ENCODE peak calls at places on chromosomes 11 and 22, in four cellular contexts. D, L, X and V are unnamed samples.

GRCh38 chr11:65279713-65280459 is 18.1 kb downstream of the POLA2 start:
- DNase-seq in D (peak; percentile 81), X (peak; percentile 24), L (no peak), V (no peak)

GRCh38 chr22:42847110-42847509 is 10.0 kb downstream of the ARFGAP3 start:
- DNase-seq in L (no peak), X (no peak), D (no peak), V (no peak)

GRCh38 chr11:28559497-28559896 is 451.3 kb downstream of the METTL15 start:
- DNase-seq in L (no peak), X (no peak), D (no peak), V (no peak)

GRCh38 chr11:123451183-123451907 is 21.3 kb downstream of the GRAMD1B start:
- DNase-seq in D (no peak), L (no peak), X (no peak), V (no peak)

GRCh38 chr22:36486619-36487384 is 5.4 kb upstream of the TXN2 start:
- DNase-seq in X (peak; percentile 53), D (no peak), L (peak; percentile 22), V (peak; percentile 85)

GRCh38 chr11:122036022-122036421 is 80.0 kb downstream of the BLID start:
- DNase-seq in D (no peak), L (no peak), X (no peak), V (no peak)

GRCh38 chr11:70584786-70585545 is 186.6 kb downstream of the CTTN start:
- DNase-seq in L (no peak), D (no peak), X (no peak), V (no peak)

GRCh38 chr11:100746448-100746847 is 59.4 kb downstream of the ARHGAP42 start:
- DNase-seq in L (no peak), D (no peak), X (no peak), V (no peak)

GRCh38 chr22:25161017-25161915 is 38.4 kb upstream of the CRYBB3 start:
- DNase-seq in L (no peak), X (no peak), D (no peak), V (no peak)

GRCh38 chr11:80163011-80163410 is 722.2 kb upstream of the TENM4 start:
- DNase-seq in L (no peak), D (no peak), X (no peak), V (no peak)

GRCh38 chr11:118629761-118630661 is 22.6 kb downstream of the PHLDB1 start:
- DNase-seq in D (no peak), X (no peak), L (no peak), V (no peak)

GRCh38 chr22:29207562-29208501 is 2.1 kb downstream of the EMID1 start:
- DNase-seq in D (no peak), L (no peak), X (no peak), V (no peak)

GRCh38 chr11:398826-399225 is 4.8 kb downstream of the PKP3 start:
- DNase-seq in D (no peak), L (no peak), X (no peak), V (no peak)

GRCh38 chr11:59801981-59802638 is 8.5 kb downstream of the MRPL16 start:
- DNase-seq in L (no peak), D (no peak), X (no peak), V (no peak)

GRCh38 chr11:27248430-27249207 is 114.4 kb downstream of the CCDC34 start:
- DNase-seq in D (no peak), X (peak; percentile 9), L (no peak), V (no peak)

GRCh38 chr11:117931331-117931950 is 2.2 kb upstream of the TMPRSS13 start:
- DNase-seq in X (no peak), L (no peak), D (no peak), V (no peak)

GRCh38 chr11:29159552-29160465 is 857.0 kb downstream of the KCNA4 start:
- DNase-seq in D (peak; percentile 28), X (peak; percentile 20), L (peak; percentile 6), V (peak; percentile 56)

GRCh38 chr11:94593030-94593429 is 25.9 kb downstream of the PIWIL4 start:
- DNase-seq in L (no peak), D (no peak), X (no peak), V (no peak)

GRCh38 chr11:64181506-64182411 is 4.2 kb upstream of the STIP1 start:
- DNase-seq in X (peak; percentile 82), L (peak; percentile 84), D (peak; percentile 87), V (peak; percentile 36)

GRCh38 chr11:502288-503178 is 4.5 kb downstream of the RNH1 start:
- DNase-seq in D (no peak), L (no peak), X (no peak), V (no peak)

GRCh38 chr11:120235024-120235628 is 4.8 kb upstream of the POU2F3 start:
- DNase-seq in L (peak; percentile 85), D (peak; percentile 64), X (peak; percentile 66), V (peak; percentile 92)

GRCh38 chr11:99063331-99063730 is 42.6 kb downstream of the CNTN5 start:
- DNase-seq in X (no peak), L (no peak), D (no peak), V (no peak)

GRCh38 chr11:35932121-35932520 is 11.7 kb upstream of the LDLRAD3 start:
- DNase-seq in D (no peak), X (no peak), L (no peak), V (no peak)

GRCh38 chr11:100716848-100717247 is 29.8 kb downstream of the ARHGAP42 start:
- DNase-seq in D (no peak), L (no peak), X (no peak), V (no peak)

GRCh38 chr11:132670921-132671675 is 861.2 kb downstream of the OPCML start:
- DNase-seq in L (no peak), D (no peak), X (no peak), V (no peak)

GRCh38 chr11:14676068-14676467 is 32.5 kb downstream of the PDE3B start:
- DNase-seq in L (no peak), X (peak; percentile 77), D (no peak), V (no peak)

GRCh38 chr11:77101043-77101537 is 1.6 kb upstream of the OMP start:
- DNase-seq in D (peak; percentile 56), X (peak; percentile 41), L (peak; percentile 72), V (no peak)

GRCh38 chr11:123238297-123238696 is 43.2 kb upstream of the CLMP start:
- DNase-seq in X (no peak), D (no peak), L (no peak), V (no peak)

GRCh38 chr22:30422481-30423295 is 2.9 kb upstream of the MTFP1 start:
- DNase-seq in X (peak; percentile 81), D (peak; percentile 75), L (peak; percentile 19), V (peak; percentile 60)

GRCh38 chr11:116791002-116791812 is 472 bp downstream of the APOA5 start:
- DNase-seq in D (peak; percentile 79), L (peak; percentile 84), X (peak; percentile 73), V (peak; percentile 99)

GRCh38 chr11:12457030-12457600 is 79.7 kb downstream of the PARVA start:
- DNase-seq in X (no peak), D (no peak), L (no peak), V (no peak)

GRCh38 chr22:45537734-45538181 is 35.1 kb downstream of the FBLN1 start:
- DNase-seq in L (no peak), X (no peak), D (no peak), V (no peak)

GRCh38 chr11:77074205-77074604 is 7.4 kb downstream of the CAPN5 start:
- DNase-seq in X (no peak), L (no peak), D (no peak), V (no peak)

GRCh38 chr22:27327981-27328721 is 473.4 kb downstream of the MN1 start:
- DNase-seq in X (no peak), L (no peak), D (no peak), V (peak; percentile 24)

GRCh38 chr11:2441171-2441570 is 3.1 kb downstream of the TRPM5 start:
- DNase-seq in L (no peak), D (no peak), X (no peak), V (no peak)

GRCh38 chr11:73230931-73231330 is 12.8 kb downstream of the P2RY2 start:
- DNase-seq in X (no peak), L (no peak), D (no peak), V (no peak)

GRCh38 chr11:64674774-64675173 is 48.2 kb downstream of the NRXN2 start:
- DNase-seq in D (no peak), L (no peak), X (no peak), V (no peak)

GRCh38 chr11:101862410-101863233 is 52.2 kb upstream of the CEP126 start:
- DNase-seq in D (peak; percentile 44), L (no peak), X (peak; percentile 76), V (no peak)

GRCh38 chr11:37812281-37812880 is 1214.3 kb upstream of the RAG2 start:
- DNase-seq in D (no peak), X (no peak), L (no peak), V (no peak)
- TF ChIP-seq PHF8 in D (no peak), X (no peak), L (no peak), V (no peak)

GRCh38 chr11:96185220-96185768 is 157.7 kb downstream of the MAML2 start:
- DNase-seq in X (no peak), L (no peak), D (no peak), V (no peak)

GRCh38 chr11:96188625-96189006 is 154.4 kb downstream of the MAML2 start:
- DNase-seq in L (no peak), X (peak; percentile 14), D (no peak), V (no peak)

GRCh38 chr11:96189351-96189750 is 153.6 kb downstream of the MAML2 start:
- DNase-seq in D (no peak), L (no peak), X (no peak), V (no peak)

GRCh38 chr11:96186806-96187205 is 156.2 kb downstream of the MAML2 start:
- DNase-seq in D (no peak), X (no peak), L (no peak), V (no peak)

GRCh38 chr11:96187779-96188624 is 155.0 kb downstream of the MAML2 start:
- DNase-seq in D (no peak), L (no peak), X (peak; percentile 47), V (no peak)
- TF ChIP-seq MAFK in D (no peak), L (no peak), X (no peak), V (no peak)

GRCh38 chr22:50526849-50527801 is 1.7 kb upstream of the SCO2 start:
- DNase-seq in X (peak; percentile 70), L (peak; percentile 64), D (peak; percentile 44), V (no peak)

GRCh38 chr22:50524664-50525103 is 714 bp downstream of the SCO2 start:
- DNase-seq in D (no peak), L (no peak), X (no peak), V (no peak)

GRCh38 chr22:50527921-50528681 is 1.7 kb downstream of the TYMP start:
- DNase-seq in D (no peak), L (no peak), X (no peak), V (no peak)

GRCh38 chr22:50525104-50525958 is at the start of gene SCO2:
- DNase-seq in D (peak; percentile 87), L (peak; percentile 93), X (peak; percentile 90), V (peak; percentile 89)

GRCh38 chr22:50525991-50526848 is 822 bp upstream of the SCO2 start:
- DNase-seq in D (peak; percentile 53), L (peak; percentile 78), X (peak; percentile 44), V (peak; percentile 85)
- TF ChIP-seq PHF8 in D (peak; percentile 39), L (peak; percentile 60), X (peak; percentile 45), V (no peak)

DNA sequence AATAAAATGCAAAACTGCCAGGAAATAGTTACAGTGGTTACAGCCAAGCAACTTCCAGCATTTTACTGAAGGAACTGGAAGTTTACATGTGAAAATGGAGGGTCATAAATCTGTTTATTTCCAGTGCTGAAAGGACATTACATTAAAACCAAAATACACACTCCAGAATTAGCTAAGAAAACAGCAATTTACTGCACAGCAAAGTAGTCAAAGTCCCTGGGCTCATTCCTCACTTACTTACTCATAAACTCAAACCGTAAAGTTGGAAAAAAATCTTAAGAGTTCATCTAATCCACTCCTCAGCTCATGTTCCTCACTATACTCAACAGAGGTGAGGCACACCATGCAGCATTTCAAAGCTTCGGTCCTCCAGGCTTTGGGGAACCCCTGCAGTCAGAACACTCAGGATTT is 17.4 kb downstream of the CTSC start:
- DNase-seq in L (no peak), X (no peak), D (no peak), V (no peak)
- TF ChIP-seq MAFK in L (no peak), X (no peak), D (no peak), V (no peak)